ENCODE peak calls at places on chromosome 4, in nine cellular contexts. C, M, Z, L, G, A, Y, T and K are unnamed samples.

GRCh38 chr4:123588631-123589223 is 192.1 kb downstream of the SPRY1 start:
- DNase-seq in T (peak), M (no peak), G (no peak), Y (no peak), C (peak), L (no peak), Z (no peak), A (no peak), K (no peak)

GRCh38 chr4:145619639-145619996 is 433 bp downstream of the MMAA start:
- DNase-seq in M (no peak), A (peak), G (no peak), Z (no peak), T (no peak), Y (peak), C (no peak), L (no peak), K (no peak)

GRCh38 chr4:176794651-176795050 is 1.9 kb upstream of the VEGFC start:
- DNase-seq in Y (no peak), M (no peak), T (no peak), L (no peak), C (no peak), G (no peak), A (no peak), Z (no peak), K (no peak)

GRCh38 chr4:4427478-4427870 is 40.6 kb downstream of the NSG1 start:
- DNase-seq in L (no peak), M (no peak), Y (no peak), A (no peak), C (peak), G (no peak), Z (no peak), T (no peak), K (no peak)

GRCh38 chr4:15054546-15054945 is 52.3 kb downstream of the CPEB2 start:
- DNase-seq in M (no peak), Y (no peak), C (no peak), L (no peak), A (no peak), T (no peak), G (no peak), Z (no peak), K (no peak)

GRCh38 chr4:158670975-158671664 is 567 bp downstream of the C4orf46 start:
- DNase-seq in G (no peak), A (peak), Z (peak), Y (peak), T (peak), L (peak), M (no peak), C (peak), K (peak)

GRCh38 chr4:142698541-142698940 is 147.6 kb downstream of the INPP4B start:
- DNase-seq in T (no peak), L (no peak), G (no peak), Z (no peak), Y (no peak), A (no peak), M (no peak), C (no peak), K (no peak)

GRCh38 chr4:7829687-7830580 is 109.7 kb downstream of the AFAP1 start:
- DNase-seq in Z (no peak), A (no peak), G (no peak), C (no peak), L (no peak), Y (no peak), T (no peak), M (no peak), K (no peak)

GRCh38 chr4:48380583-48381167 is 39.3 kb downstream of the SLAIN2 start:
- DNase-seq in M (no peak), Z (no peak), A (no peak), G (no peak), C (no peak), L (peak), Y (no peak), T (no peak), K (no peak)

GRCh38 chr4:168433576-168433975 is 46.7 kb downstream of the DDX60L start:
- DNase-seq in C (peak), Z (no peak), T (no peak), A (no peak), Y (no peak), G (no peak), L (no peak), M (no peak), K (no peak)